ENCODE peak calls at places on chromosomes 11 and 22, in ten cellular contexts. R is colonic mucosa; O is CD8-positive, alpha-beta T cell; D is adrenal gland; M is cardiac muscle cell; L is stomach; T is hepatocyte; N is thoracic aorta; U is H1; V is ovary. C is an unnamed sample.
A peak's percentile ranks its signal among the peaks of the same experiment; 100 is the strongest.

GRCh38 chr11:17760102-17761029 is 25.8 kb downstream of the KCNC1 start:
- DNase-seq in V (no peak), R (peak; percentile 66), M (peak; percentile 55), L (peak; percentile 61), O (no peak), N (no peak), T (peak; percentile 66), D (peak; percentile 60), U (peak; percentile 77), C (no peak)

GRCh38 chr11:104668797-104669463 is 229.3 kb downstream of the CASP12 start:
- DNase-seq in V (no peak), M (peak; percentile 88), U (no peak), L (no peak), O (no peak), D (no peak), T (peak; percentile 59), N (no peak), R (no peak), C (no peak)

GRCh38 chr11:121414141-121414918 is 37.8 kb upstream of the SORL1 start:
- DNase-seq in T (no peak), U (no peak), D (no peak), V (no peak), L (no peak), M (no peak), R (no peak), N (no peak), O (no peak), C (no peak)

GRCh38 chr11:64049509-64049908 is 13.8 kb downstream of the FLRT1 start:
- DNase-seq in O (no peak), U (no peak), L (no peak), T (no peak), M (no peak), V (no peak), R (no peak), N (no peak), D (no peak), C (no peak)

GRCh38 chr22:44608606-44609226 is 93.3 kb upstream of the PRR5 start:
- DNase-seq in V (no peak), L (no peak), M (no peak), U (no peak), T (no peak), N (no peak), D (no peak), R (no peak), O (no peak), C (no peak)

GRCh38 chr11:1453611-1454386 is 32.8 kb downstream of the MOB2 start:
- DNase-seq in V (peak; percentile 32), D (no peak), R (peak; percentile 69), L (peak; percentile 76), U (peak; percentile 17), O (no peak), M (no peak), T (peak; percentile 47), N (no peak), C (no peak)

GRCh38 chr22:48832592-48832991 is 995.1 kb downstream of the BRD1 start:
- DNase-seq in M (no peak), N (no peak), R (no peak), O (no peak), D (no peak), L (no peak), V (no peak), U (no peak), T (no peak), C (no peak)

GRCh38 chr11:126857860-126858808 is 142.4 kb downstream of the KIRREL3 start:
- DNase-seq in N (no peak), M (peak; percentile 21), L (no peak), V (no peak), T (no peak), U (no peak), R (no peak), D (peak; percentile 69), O (no peak), C (peak; percentile 52)

GRCh38 chr11:57763568-57763967 is 2.0 kb downstream of the CTNND1 start:
- DNase-seq in L (no peak), R (peak; percentile 41), V (no peak), D (no peak), T (peak; percentile 54), U (no peak), O (no peak), N (no peak), M (peak; percentile 55), C (no peak)

GRCh38 chr11:59053387-59053786 is 32.7 kb upstream of the GLYATL1B start:
- DNase-seq in L (peak; percentile 70), M (peak; percentile 70), D (peak; percentile 81), T (peak; percentile 64), R (peak; percentile 75), V (no peak), O (peak; percentile 56), U (peak; percentile 25), N (no peak), C (no peak)

GRCh38 chr11:2774173-2775082 is 74.6 kb upstream of the KCNQ1OT1 start:
- DNase-seq in O (no peak), L (peak; percentile 23), T (no peak), V (peak; percentile 7), M (no peak), U (no peak), D (no peak), R (peak; percentile 14), N (no peak), C (no peak)

GRCh38 chr11:77473001-77473800 is 693 bp downstream of the PAK1 start:
- DNase-seq in L (peak; percentile 62), V (peak; percentile 58), O (peak; percentile 20), T (peak; percentile 77), D (peak; percentile 46), M (peak; percentile 32), N (no peak), R (peak; percentile 64), U (no peak), C (no peak)

GRCh38 chr11:64146036-64146943 is 19.6 kb downstream of the MACROD1 start:
- DNase-seq in O (peak; percentile 39), V (no peak), U (peak; percentile 69), T (peak; percentile 64), L (peak; percentile 70), R (peak; percentile 71), N (no peak), D (peak; percentile 47), M (peak; percentile 45), C (no peak)

GRCh38 chr11:124538019-124538418 is 5.4 kb downstream of the OR8B12 start:
- DNase-seq in L (no peak), T (peak; percentile 18), O (no peak), D (peak; percentile 24), R (no peak), M (peak; percentile 96), V (no peak), U (no peak), N (no peak), C (no peak)

GRCh38 chr11:83006877-83007330 is 64.8 kb downstream of the RAB30 start:
- DNase-seq in V (no peak), M (no peak), N (no peak), L (no peak), T (no peak), U (no peak), R (no peak), D (peak; percentile 72), O (no peak), C (no peak)

GRCh38 chr11:78698612-78699011 is 123.9 kb upstream of the NARS2 start:
- DNase-seq in N (peak; percentile 80), V (no peak), D (peak; percentile 72), O (no peak), R (no peak), L (no peak), T (no peak), U (no peak), M (peak; percentile 43), C (peak; percentile 95)

DNA sequence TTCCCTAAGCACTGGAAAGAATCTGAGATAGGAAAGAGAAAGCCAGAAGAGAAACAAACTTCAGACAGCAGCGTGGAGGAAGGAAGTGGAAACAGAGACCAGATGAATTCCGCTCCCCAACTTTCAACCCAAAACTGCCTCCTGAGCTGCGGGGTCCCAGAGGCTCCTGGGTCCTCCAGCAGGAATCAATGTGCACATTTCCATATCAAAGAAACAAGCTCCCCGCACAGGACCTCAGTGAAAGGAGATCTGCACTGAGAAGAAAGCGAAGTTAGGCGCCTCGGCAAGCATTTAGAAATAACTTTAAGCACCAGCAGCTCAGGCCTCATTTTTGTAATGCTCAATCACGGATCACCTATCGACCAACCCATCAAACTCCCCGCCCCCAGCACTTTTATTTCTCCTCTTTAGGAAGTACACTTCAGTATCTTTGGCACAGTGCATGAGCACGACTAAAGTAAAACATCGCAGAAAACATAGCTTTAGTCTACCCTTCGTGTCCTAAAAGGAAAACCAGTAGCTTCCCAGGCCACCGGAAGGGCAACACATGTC is 245.5 kb downstream of the ETS1 start:
- DNase-seq in D (no peak), R (no peak), V (no peak), M (no peak), T (no peak), N (no peak), L (no peak), O (no peak), U (no peak), C (no peak)
- H3K27ac ChIP-seq in D (peak overlapping the region; percentile 61), R (peak overlapping the region; percentile 62), V (no peak overlapping the region), M (no peak overlapping the region), T (peak overlapping the region; percentile 56), N (no peak overlapping the region), L (peak overlapping the region; percentile 49), O (peak overlapping the region; percentile 68), U (no peak overlapping the region), C (no peak overlapping the region)

DNA sequence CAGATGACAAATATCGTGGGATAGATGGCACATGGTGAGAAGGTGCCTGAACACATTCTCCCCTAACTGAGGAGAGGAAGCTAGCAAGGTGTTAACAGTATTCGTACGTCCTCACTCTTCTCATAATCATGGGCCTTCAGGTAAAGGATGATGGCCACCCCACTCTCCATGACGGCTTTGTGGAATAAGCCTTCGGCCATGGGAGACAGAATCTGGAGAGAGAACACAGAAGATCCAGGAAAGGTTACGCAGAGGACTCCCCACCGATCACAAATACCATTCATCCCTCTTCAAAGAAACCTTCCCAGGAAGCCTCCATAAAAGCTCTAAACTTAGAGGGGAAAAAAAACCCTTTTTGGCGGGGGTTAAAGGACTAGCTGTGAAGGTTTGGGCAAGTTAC is 189.9 kb downstream of the BCR start:
- DNase-seq in R (no peak), T (no peak), N (no peak), L (no peak), V (no peak), D (no peak), U (no peak), M (no peak), O (no peak), C (no peak)
- TF ChIP-seq CTCF in R (no peak), T (no peak), N (no peak), L (no peak), V (no peak), D (no peak), U (no peak), M (no peak), O (no peak), C (no peak)

DNA sequence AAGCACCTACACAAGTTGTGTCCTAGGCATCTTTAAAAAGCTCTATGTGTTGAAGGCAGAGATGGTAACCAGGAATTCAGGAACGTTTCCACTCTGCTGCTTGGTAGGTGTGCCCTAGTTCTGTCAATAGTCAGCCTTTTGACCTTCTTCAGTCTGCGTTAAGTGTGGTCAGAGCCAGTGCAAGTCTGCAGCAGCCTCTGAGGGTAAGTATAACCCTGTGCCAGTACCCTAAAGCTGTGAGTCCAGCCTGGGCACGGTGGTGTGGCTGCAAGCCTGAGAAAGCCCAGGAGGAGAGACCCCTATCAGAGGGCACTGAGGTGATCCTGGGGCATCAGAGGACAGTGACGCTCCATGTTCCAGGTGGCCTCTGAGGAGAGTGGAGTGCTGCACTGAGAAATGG is 76.8 kb upstream of the ADORA2A start:
- DNase-seq in D (no peak), U (no peak), M (no peak), L (no peak), T (no peak), N (no peak), V (no peak), O (no peak), R (no peak), C (no peak)
- H3K36me3 ChIP-seq in D (peaks cover 46% of the 10 kb centered on the region), U (peaks cover 48% of the 10 kb centered on the region), M (peaks cover 49% of the 10 kb centered on the region), L (peaks cover 30% of the 10 kb centered on the region), T (no peaks in the 10 kb centered on the region), N (peaks cover 28% of the 10 kb centered on the region), V (no peaks in the 10 kb centered on the region), O (peaks cover 20% of the 10 kb centered on the region), R (no peaks in the 10 kb centered on the region), C (peaks cover 77% of the 10 kb centered on the region)

GRCh38 chr22:23743303-23743705 is 7.6 kb downstream of the ZNF70 start:
- DNase-seq in T (no peak), O (no peak), M (peak; percentile 27), N (no peak), U (no peak), L (no peak), R (no peak), D (no peak), V (peak; percentile 77), C (no peak)
- H3K27ac ChIP-seq in T (no peak overlapping the region), O (no peak overlapping the region), M (no peak overlapping the region), N (peak overlapping the region; percentile 24), U (no peak overlapping the region), L (no peak overlapping the region), R (no peak overlapping the region), D (peak overlapping the region; percentile 65), V (no peak overlapping the region), C (peak overlapping the region; percentile 49)